ENCODE peak calls at places on chromosomes 12 and 14, in nine cellular contexts. S is IMR-90; Q is A549; C is cardiac fibroblast; R is effector memory CD8-positive, alpha-beta T cell; B is WTC11; X is NCI-H1694 treated with DMSO at 0.1 percent for 48 hours; E is stimulated activated CD4-positive, alpha-beta T cell treated with anti-CD3 and anti-CD28 coated beads, Interleukin-12 subunit alpha, Interleukin-12 subunit beta, amount 100 ng/mL, for 4 hours; P is AG04450. L is an unnamed sample.

GRCh38 chr12:79329933-79330332 is 360.8 kb downstream of the PAWR start:
- DNase-seq in S (peak; percentile 53), Q (no peak), C (no peak), R (no peak), B (no peak), X (no peak), E (no peak), P (peak; percentile 7), L (no peak)

GRCh38 chr12:61757831-61758505 is 502.2 kb upstream of the USP15 start:
- DNase-seq in S (no peak), Q (no peak), C (no peak), R (no peak), B (no peak), X (no peak), E (no peak), P (no peak), L (peak; percentile 13)

GRCh38 chr14:93655078-93655750 is 133.1 kb downstream of the PRIMA1 start:
- DNase-seq in S (peak; percentile 35), Q (peak; percentile 58), C (peak; percentile 59), R (no peak), B (peak; percentile 17), X (peak; percentile 92), E (no peak), P (no peak), L (peak; percentile 40)

GRCh38 chr14:77316872-77317271 is 3.8 kb downstream of the POMT2 start:
- DNase-seq in S (no peak), Q (no peak), C (no peak), R (no peak), B (no peak), X (no peak), E (no peak), P (no peak), L (no peak)

GRCh38 chr12:82688035-82688501 is 1.4 kb downstream of the TMTC2 start:
- DNase-seq in S (no peak), Q (peak; percentile 20), C (peak; percentile 20), R (no peak), B (no peak), X (peak; percentile 3), E (no peak), P (no peak), L (peak; percentile 9)

GRCh38 chr14:100842799-100843198 is 16.9 kb downstream of the MEG3 start:
- DNase-seq in S (peak; percentile 95), Q (no peak), C (peak; percentile 78), R (no peak), B (no peak), X (no peak), E (no peak), P (peak; percentile 71), L (peak; percentile 82)

GRCh38 chr14:55139696-55140509 is 10.9 kb downstream of the LGALS3 start:
- DNase-seq in S (no peak), Q (no peak), C (no peak), R (no peak), B (no peak), X (no peak), E (no peak), P (no peak), L (no peak)

GRCh38 chr14:90400904-90401561 is 4.2 kb downstream of the CALM1 start:
- DNase-seq in S (no peak), Q (no peak), C (no peak), R (no peak), B (no peak), X (no peak), E (no peak), P (no peak), L (no peak)

GRCh38 chr12:88993655-88994054 is 358.6 kb downstream of the DUSP6 start:
- DNase-seq in S (peak; percentile 83), Q (peak; percentile 69), C (peak; percentile 84), R (no peak), B (no peak), X (peak; percentile 29), E (no peak), P (peak; percentile 44), L (peak; percentile 24)

GRCh38 chr12:102958073-102958829 is 777 bp downstream of the ASCL1 start:
- DNase-seq in S (peak; percentile 19), Q (peak; percentile 64), C (peak; percentile 33), R (no peak), B (peak; percentile 74), X (peak; percentile 5), E (no peak), P (no peak), L (peak; percentile 6)

GRCh38 chr12:27922591-27923139 is 49.9 kb downstream of the PTHLH start:
- DNase-seq in S (peak; percentile 66), Q (peak; percentile 35), C (peak; percentile 85), R (no peak), B (no peak), X (no peak), E (no peak), P (no peak), L (peak; percentile 43)

GRCh38 chr12:120257041-120257821 is 8.3 kb downstream of the PXN start:
- DNase-seq in S (peak; percentile 93), Q (no peak), C (peak; percentile 97), R (no peak), B (no peak), X (peak; percentile 20), E (no peak), P (peak; percentile 84), L (peak; percentile 89)

GRCh38 chr12:71742998-71743397 is 11.7 kb upstream of the RAB21 start:
- DNase-seq in S (no peak), Q (no peak), C (no peak), R (no peak), B (no peak), X (no peak), E (no peak), P (no peak), L (no peak)

GRCh38 chr12:120067901-120068300 is 48.7 kb downstream of the RAB35 start:
- DNase-seq in S (no peak), Q (no peak), C (no peak), R (no peak), B (no peak), X (no peak), E (no peak), P (no peak), L (no peak)

GRCh38 chr12:124527861-124528561 is 39.4 kb downstream of the NCOR2 start:
- DNase-seq in S (no peak), Q (no peak), C (no peak), R (no peak), B (no peak), X (peak; percentile 43), E (no peak), P (no peak), L (no peak)

GRCh38 chr14:53955671-53956426 is 776 bp downstream of the BMP4 start:
- DNase-seq in S (no peak), Q (peak; percentile 44), C (peak; percentile 50), R (no peak), B (peak; percentile 56), X (no peak), E (no peak), P (no peak), L (no peak)

GRCh38 chr12:49264466-49264872 is 413 bp upstream of the TUBA1C start:
- DNase-seq in S (no peak), Q (no peak), C (no peak), R (peak; percentile 11), B (no peak), X (no peak), E (peak; percentile 53), P (no peak), L (no peak)

GRCh38 chr14:39265741-39266588 is 32.2 kb downstream of the MIA2 start:
- DNase-seq in S (peak; percentile 26), Q (no peak), C (peak; percentile 56), R (no peak), B (no peak), X (no peak), E (no peak), P (no peak), L (peak; percentile 32)

GRCh38 chr12:116861331-116861730 is 19.9 kb downstream of the HRK start:
- DNase-seq in S (peak; percentile 90), Q (no peak), C (peak; percentile 61), R (no peak), B (no peak), X (no peak), E (no peak), P (peak; percentile 75), L (peak; percentile 74)

GRCh38 chr14:22484638-22485037 is 104.4 kb downstream of the DAD1 start:
- DNase-seq in S (no peak), Q (no peak), C (peak; percentile 89), R (no peak), B (no peak), X (no peak), E (no peak), P (no peak), L (peak; percentile 32)

GRCh38 chr12:19115285-19115684 is 14.2 kb upstream of the PLEKHA5 start:
- DNase-seq in S (no peak), Q (no peak), C (no peak), R (no peak), B (no peak), X (no peak), E (no peak), P (no peak), L (no peak)

GRCh38 chr14:63952933-63953437 is 100.2 kb downstream of the SYNE2 start:
- DNase-seq in S (peak; percentile 37), Q (no peak), C (peak; percentile 77), R (no peak), B (no peak), X (no peak), E (no peak), P (no peak), L (no peak)

GRCh38 chr14:105391541-105391940 is 6.8 kb upstream of the TEX22 start:
- DNase-seq in S (no peak), Q (no peak), C (no peak), R (no peak), B (no peak), X (no peak), E (no peak), P (no peak), L (no peak)

GRCh38 chr12:127070512-127071157 is 1196.3 kb upstream of the TMEM132C start:
- DNase-seq in S (no peak), Q (no peak), C (no peak), R (no peak), B (no peak), X (no peak), E (no peak), P (no peak), L (no peak)

GRCh38 chr12:92745874-92746553 is 43.2 kb downstream of the PLEKHG7 start:
- DNase-seq in S (peak; percentile 97), Q (peak; percentile 79), C (peak; percentile 97), R (no peak), B (no peak), X (no peak), E (no peak), P (peak; percentile 68), L (peak; percentile 94)

GRCh38 chr14:102086346-102086971 is 385 bp downstream of the HSP90AA1 start:
- DNase-seq in S (peak; percentile 68), Q (peak; percentile 37), C (peak; percentile 65), R (peak; percentile 72), B (no peak), X (no peak), E (peak; percentile 55), P (peak; percentile 29), L (peak; percentile 22)

GRCh38 chr12:51593539-51593938 is 2.5 kb downstream of the SCN8A start:
- DNase-seq in S (peak; percentile 79), Q (no peak), C (peak; percentile 67), R (no peak), B (peak; percentile 40), X (no peak), E (peak; percentile 5), P (peak; percentile 43), L (peak; percentile 64)

GRCh38 chr12:110725267-110725666 is 17.4 kb downstream of the PPP1CC start:
- DNase-seq in S (no peak), Q (no peak), C (no peak), R (no peak), B (no peak), X (no peak), E (no peak), P (no peak), L (no peak)

GRCh38 chr12:99029502-99030271 is 384.6 kb downstream of the APAF1 start:
- DNase-seq in S (no peak), Q (no peak), C (no peak), R (no peak), B (no peak), X (no peak), E (no peak), P (no peak), L (no peak)

GRCh38 chr14:63032056-63032455 is 13.2 kb downstream of the KCNH5 start:
- DNase-seq in S (no peak), Q (no peak), C (peak; percentile 3), R (no peak), B (no peak), X (no peak), E (no peak), P (no peak), L (no peak)

GRCh38 chr12:122884091-122884826 is 11.7 kb downstream of the VPS37B start:
- DNase-seq in S (peak; percentile 17), Q (no peak), C (no peak), R (no peak), B (no peak), X (no peak), E (no peak), P (no peak), L (no peak)